ENCODE peak calls at places on chromosomes 6 and 20, in four cellular contexts. E is prostate gland, U is thoracic aorta, G is GM23338. W is an unnamed sample.

GRCh38 chr6:147905721-147906120 is 397.2 kb downstream of the SAMD5 start:
- DNase-seq in E (no peak), U (no peak), G (no peak), W (peak; percentile 29)

GRCh38 chr6:5672581-5673011 is 334.1 kb downstream of the NRN1 start:
- DNase-seq in E (no peak), U (peak; percentile 45), G (peak; percentile 70), W (peak; percentile 92)

GRCh38 chr6:38346291-38347079 is 293.2 kb downstream of the BTBD9 start:
- DNase-seq in E (no peak), U (no peak), G (peak; percentile 47), W (peak; percentile 77)

GRCh38 chr6:137353346-137353745 is 134.2 kb upstream of the IFNGR1 start:
- DNase-seq in E (no peak), U (no peak), G (no peak), W (no peak)

GRCh38 chr20:61515922-61516321 is 263.9 kb downstream of the CDH4 start:
- DNase-seq in E (no peak), U (no peak), G (no peak), W (no peak)

GRCh38 chr6:43138267-43138666 is 32.8 kb upstream of the SRF start:
- DNase-seq in E (no peak), U (no peak), G (no peak), W (no peak)

GRCh38 chr6:12280458-12280857 is 9.7 kb upstream of the EDN1 start:
- DNase-seq in E (no peak), U (no peak), G (no peak), W (peak; percentile 76)

GRCh38 chr20:63968928-63969760 is 586 bp downstream of the ZNF512B start:
- DNase-seq in E (no peak), U (no peak), G (peak; percentile 59), W (no peak)

GRCh38 chr6:118784641-118785164 is 109.2 kb upstream of the ASF1A start:
- DNase-seq in E (no peak), U (no peak), G (no peak), W (no peak)

GRCh38 chr6:159875194-159875593 is 15.6 kb upstream of the MAS1 start:
- DNase-seq in E (no peak), U (no peak), G (peak; percentile 67), W (no peak)

GRCh38 chr6:26258199-26258977 is 106.6 kb upstream of the BTN3A2 start:
- DNase-seq in E (no peak), U (no peak), G (peak; percentile 57), W (no peak)

GRCh38 chr20:62321521-62321948 is 18.7 kb downstream of the ADRM1 start:
- DNase-seq in E (no peak), U (no peak), G (peak; percentile 62), W (no peak)

GRCh38 chr6:41288025-41288777 is 1.7 kb upstream of the TREM1 start:
- DNase-seq in E (no peak), U (no peak), G (no peak), W (no peak)

GRCh38 chr6:125188037-125188436 is 34.5 kb downstream of the TPD52L1 start:
- DNase-seq in E (no peak), U (no peak), G (no peak), W (peak; percentile 20)

GRCh38 chr6:139369568-139370046 is 4.8 kb downstream of the CITED2 start:
- DNase-seq in E (no peak), U (no peak), G (peak; percentile 74), W (peak; percentile 66)

GRCh38 chr20:47489448-47489872 is 12.2 kb upstream of the NCOA3 start:
- DNase-seq in E (no peak), U (no peak), G (no peak), W (no peak)

GRCh38 chr6:46098678-46099077 is 31.1 kb upstream of the ENPP4 start:
- DNase-seq in E (peak; percentile 60), U (no peak), G (no peak), W (no peak)

GRCh38 chr20:40547492-40548129 is 141.4 kb downstream of the MAFB start:
- DNase-seq in E (no peak), U (no peak), G (no peak), W (no peak)

GRCh38 chr6:110853754-110854477 is 20.7 kb upstream of the AMD1 start:
- DNase-seq in E (no peak), U (no peak), G (no peak), W (no peak)

GRCh38 chr6:153038378-153038777 is 35.9 kb upstream of the MTRF1L start:
- DNase-seq in E (no peak), U (no peak), G (no peak), W (peak; percentile 43)

DNA sequence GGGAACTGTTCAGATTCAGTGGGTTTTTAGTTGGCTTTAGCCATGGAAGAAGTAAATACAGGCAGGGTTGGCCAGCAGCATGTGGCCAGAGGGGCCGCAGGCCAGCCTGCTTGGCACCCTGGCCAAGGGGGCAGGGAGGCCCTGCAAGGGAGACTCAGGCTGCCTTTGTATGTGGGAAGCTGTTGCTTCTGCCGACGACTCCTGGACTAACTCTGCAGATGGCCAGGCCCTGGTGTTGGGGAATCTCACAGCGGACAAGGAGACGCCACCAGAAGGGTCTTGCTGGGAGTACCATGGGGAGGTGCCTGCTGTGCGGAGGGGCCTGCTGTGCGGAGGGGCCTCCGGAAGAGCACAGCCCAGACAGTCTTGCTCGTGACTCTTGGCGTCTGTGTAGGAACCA is 25.2 kb downstream of the PYGB start:
- DNase-seq in E (no peak), U (no peak), G (no peak), W (no peak)
- H3K27ac ChIP-seq in E (peak overlapping the region; percentile 70), U (no peak overlapping the region), G (no peak overlapping the region), W (no peak overlapping the region)

GRCh38 chr6:95686272-95686671 is 108.9 kb downstream of the MANEA start:
- DNase-seq in E (no peak), U (no peak), G (peak; percentile 22), W (no peak)
- TF ChIP-seq CTCF in E (no peak), U (no peak), G (peak; percentile 30), W (no peak)

GRCh38 chr6:30171677-30172471 is 8.5 kb downstream of the TRIM15 start:
- DNase-seq in E (no peak), U (no peak), G (peak; percentile 87), W (peak; percentile 14)
- H3K4me3 ChIP-seq in E (no peak overlapping the region), U (peak overlapping the region; percentile 34), G (peak overlapping the region; percentile 60), W (peak overlapping the region; percentile 15)

DNA sequence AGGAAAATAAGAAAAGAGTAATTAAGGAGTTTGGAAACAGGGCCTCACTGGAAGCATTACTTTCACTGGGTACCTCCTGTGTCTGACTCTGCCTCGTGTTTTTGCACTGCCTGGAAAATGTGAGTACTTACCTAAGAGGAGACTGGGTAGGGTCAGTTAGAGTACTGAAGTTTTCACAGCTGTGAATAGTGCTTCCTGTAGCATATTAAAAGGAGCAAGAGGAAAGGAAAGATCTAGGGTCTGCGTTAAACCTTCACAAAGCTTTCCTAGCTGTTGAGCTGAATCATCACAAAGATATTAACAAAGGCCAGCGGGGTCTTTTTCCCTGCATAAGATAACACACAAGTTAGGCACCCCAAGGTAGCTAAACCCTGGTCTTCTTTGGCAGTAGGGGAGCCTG is 82.3 kb downstream of the MLIP start:
- DNase-seq in E (no peak), U (no peak), G (peak; percentile 6), W (peak; percentile 1)
- H3K27ac ChIP-seq in E (no peak overlapping the region), U (no peak overlapping the region), G (no peak overlapping the region), W (peak overlapping the region; percentile 11)

DNA sequence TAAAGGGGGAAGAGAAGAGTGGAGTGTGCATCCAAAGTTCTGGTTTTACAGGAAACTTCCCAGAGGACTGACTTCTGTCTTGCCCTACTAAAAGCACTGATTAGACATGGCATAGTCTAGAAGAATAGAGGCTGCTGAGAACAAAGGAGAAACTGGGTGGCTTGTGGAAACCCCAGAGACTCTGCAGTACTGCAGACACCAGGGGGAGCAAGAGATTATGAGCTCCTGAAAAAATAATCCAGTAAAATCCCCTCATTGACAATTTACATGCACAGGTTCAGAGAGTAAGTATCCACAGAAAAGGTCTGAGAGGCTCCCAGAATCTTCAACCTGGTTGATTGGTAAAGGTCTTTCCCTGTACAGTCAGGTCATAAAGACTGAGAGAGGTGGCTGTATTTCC is 48.7 kb upstream of the CLVS2 start:
- DNase-seq in E (no peak), U (no peak), G (peak; percentile 81), W (peak; percentile 1)
- TF ChIP-seq CTCF in E (peak; percentile 40), U (no peak), G (peak; percentile 75), W (peak; percentile 71)

DNA sequence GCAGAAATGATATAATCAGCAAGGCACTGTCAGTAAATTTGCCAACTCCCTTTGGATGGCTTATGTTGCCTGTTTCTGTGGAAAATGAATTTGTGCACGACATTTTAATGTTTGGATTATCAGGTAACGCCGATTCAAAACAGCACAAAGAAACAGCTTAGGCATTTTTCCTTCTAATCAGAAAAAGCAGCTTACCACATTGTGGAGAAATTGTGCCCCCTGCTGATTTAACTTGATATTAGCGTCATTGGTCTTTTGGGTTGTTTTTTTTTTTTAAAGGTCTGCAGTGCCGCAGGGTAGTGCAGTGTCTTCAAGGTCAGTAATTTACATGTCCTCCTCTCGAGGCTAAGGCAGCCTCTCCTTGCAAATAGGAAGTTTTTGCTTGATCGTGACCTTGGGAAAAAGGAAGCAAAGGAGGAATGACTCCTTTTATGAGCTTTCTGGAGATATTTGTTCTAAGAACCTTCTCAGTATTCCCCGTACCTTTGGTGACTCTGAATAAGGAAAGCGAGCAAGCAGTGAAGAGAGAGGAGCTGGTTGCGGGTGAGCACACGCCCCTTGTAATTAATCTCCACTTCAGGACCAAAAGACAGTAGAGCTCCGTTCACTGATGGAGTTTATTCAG is 79.1 kb downstream of the ELOVL4 start:
- DNase-seq in E (peak; percentile 25), U (no peak), G (peak; percentile 95), W (peak; percentile 65)
- H3K4me3 ChIP-seq in E (no peak overlapping the region), U (no peak overlapping the region), G (peak overlapping the region; percentile 18), W (peak overlapping the region; percentile 18)